ENCODE peak calls at places on chromosomes 2 and 18, in nine cellular contexts. J, Q, F, B, E, D, W, G and M are unnamed samples.
A peak's percentile ranks its signal among the peaks of the same experiment; 100 is the strongest.

GRCh38 chr2:21676676-21677075 is 552.9 kb downstream of the TDRD15 start:
- DNase-seq in J (no peak), Q (no peak), F (peak; percentile 59), B (no peak), E (no peak), D (no peak), W (no peak), G (no peak), M (no peak)

GRCh38 chr2:235005603-235006259 is 53.9 kb downstream of the SH3BP4 start:
- DNase-seq in J (peak; percentile 87), Q (peak; percentile 95), F (no peak), B (peak; percentile 88), E (peak; percentile 67), D (no peak), W (no peak), G (no peak), M (peak; percentile 56)

GRCh38 chr2:68214381-68214780 is 38.0 kb downstream of the PPP3R1 start:
- DNase-seq in J (no peak), Q (no peak), F (no peak), B (no peak), E (no peak), D (no peak), W (peak; percentile 36), G (no peak), M (no peak)

GRCh38 chr2:11534746-11535484 is 1.1 kb downstream of the GREB1 start:
- DNase-seq in J (no peak), Q (no peak), F (no peak), B (no peak), E (no peak), D (no peak), W (no peak), G (no peak), M (no peak)

GRCh38 chr18:37578886-37579513 is 13.4 kb upstream of the CELF4 start:
- DNase-seq in J (no peak), Q (peak; percentile 44), F (peak; percentile 33), B (peak; percentile 44), E (no peak), D (no peak), W (no peak), G (no peak), M (peak; percentile 2)

GRCh38 chr2:36333350-36334012 is 22.1 kb upstream of the CRIM1 start:
- DNase-seq in J (no peak), Q (peak; percentile 51), F (no peak), B (no peak), E (no peak), D (no peak), W (no peak), G (no peak), M (peak; percentile 26)

GRCh38 chr2:225031599-225031998 is 10.7 kb downstream of the DOCK10 start:
- DNase-seq in J (no peak), Q (no peak), F (no peak), B (no peak), E (no peak), D (no peak), W (no peak), G (no peak), M (no peak)

GRCh38 chr18:75209952-75210261 is 690 bp upstream of the TSHZ1 start:
- DNase-seq in J (no peak), Q (peak; percentile 32), F (no peak), B (no peak), E (no peak), D (no peak), W (no peak), G (no peak), M (no peak)

GRCh38 chr2:45814528-45814927 is 163.1 kb downstream of the PRKCE start:
- DNase-seq in J (no peak), Q (no peak), F (no peak), B (peak; percentile 26), E (no peak), D (no peak), W (no peak), G (no peak), M (no peak)

DNA sequence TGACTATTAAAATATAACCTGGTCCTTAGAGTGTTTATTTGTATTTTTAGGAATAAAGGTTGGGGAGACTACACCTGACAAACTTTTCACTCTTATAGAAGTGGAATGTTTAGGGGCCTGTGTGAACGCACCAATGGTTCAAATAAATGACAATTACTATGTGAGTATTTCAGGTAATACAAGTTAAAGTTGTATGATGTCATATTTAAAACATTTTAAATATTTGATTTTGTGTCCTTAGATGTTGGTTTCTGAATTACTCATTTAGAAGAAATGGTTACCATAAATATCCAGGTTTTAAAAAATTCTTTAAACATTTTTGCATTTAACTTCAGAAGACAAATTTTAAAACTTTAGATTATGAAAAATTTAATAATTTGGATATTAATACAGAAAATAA is 11.8 kb upstream of the ANKRD12 start:
- DNase-seq in J (no peak), Q (no peak), F (no peak), B (no peak), E (no peak), D (no peak), W (no peak), G (no peak), M (no peak)
- H3K36me3 ChIP-seq in J (peaks cover 3% of the 10 kb centered on the region), Q (peaks cover 6% of the 10 kb centered on the region), F (peaks cover 31% of the 10 kb centered on the region), B (no peaks in the 10 kb centered on the region), E (peaks cover 27% of the 10 kb centered on the region), D (peaks cover 69% of the 10 kb centered on the region), W (peaks cover 8% of the 10 kb centered on the region), G (no peaks in the 10 kb centered on the region), M (peaks cover 1% of the 10 kb centered on the region)

GRCh38 chr2:182917924-182918323 is 51.5 kb upstream of the FRZB start:
- DNase-seq in J (no peak), Q (no peak), F (no peak), B (no peak), E (no peak), D (no peak), W (no peak), G (no peak), M (no peak)

GRCh38 chr2:182918961-182919360 is 52.5 kb upstream of the FRZB start:
- DNase-seq in J (no peak), Q (no peak), F (no peak), B (no peak), E (no peak), D (no peak), W (no peak), G (no peak), M (no peak)

GRCh38 chr2:182921234-182921633 is 54.8 kb upstream of the FRZB start:
- DNase-seq in J (no peak), Q (no peak), F (no peak), B (no peak), E (no peak), D (no peak), W (no peak), G (no peak), M (no peak)

GRCh38 chr2:182920089-182920488 is 53.7 kb upstream of the FRZB start:
- DNase-seq in J (no peak), Q (no peak), F (no peak), B (no peak), E (no peak), D (no peak), W (no peak), G (no peak), M (no peak)

DNA sequence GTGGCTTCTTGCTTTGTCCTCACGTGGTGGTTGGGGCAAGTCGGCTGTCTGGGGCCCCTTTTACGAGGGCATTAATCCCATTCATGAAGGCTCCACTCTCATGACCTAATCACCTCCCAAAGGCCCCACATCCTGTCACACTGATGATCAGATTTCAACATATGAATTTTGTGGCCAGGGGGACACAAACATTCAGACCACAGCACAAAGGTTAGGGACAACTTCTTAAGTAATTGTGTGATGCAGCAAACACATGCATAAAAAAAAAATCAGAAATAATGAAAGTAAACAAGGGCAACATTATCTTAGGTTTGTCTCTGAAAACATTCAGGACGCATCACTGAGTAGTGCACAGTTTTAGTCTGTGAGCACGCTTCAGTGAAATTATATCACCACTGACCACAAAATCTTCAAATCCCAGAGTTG is 54.2 kb upstream of the FRZB start:
- DNase-seq in J (no peak), Q (no peak), F (no peak), B (no peak), E (no peak), D (no peak), W (no peak), G (no peak), M (no peak)
- H3K36me3 ChIP-seq in J (peaks cover 2% of the 10 kb centered on the region), Q (no peaks in the 10 kb centered on the region), F (peaks cover 11% of the 10 kb centered on the region), B (no peaks in the 10 kb centered on the region), E (peaks cover 10% of the 10 kb centered on the region), D (no peaks in the 10 kb centered on the region), W (no peaks in the 10 kb centered on the region), G (no peaks in the 10 kb centered on the region), M (peaks cover 1% of the 10 kb centered on the region)

DNA sequence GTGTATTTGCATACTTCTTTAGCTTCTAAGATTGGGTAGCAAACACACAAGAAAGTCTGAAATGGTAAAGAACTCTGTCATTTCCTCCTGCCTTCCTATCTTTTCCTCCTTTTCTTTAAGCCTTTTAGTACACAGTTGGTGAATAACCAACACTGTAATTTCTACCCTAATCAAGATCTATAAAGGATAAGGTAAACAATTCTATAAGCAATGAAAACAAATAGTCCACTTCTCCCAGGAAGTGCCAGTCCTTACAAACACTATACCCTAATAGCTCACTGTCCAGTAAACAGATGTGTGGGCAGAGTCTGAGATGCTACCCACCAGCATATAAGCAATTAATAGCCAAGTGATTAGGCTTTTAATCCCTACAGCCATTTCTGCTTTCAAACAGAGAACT is 81.0 kb upstream of the TFCP2L1 start:
- DNase-seq in J (no peak), Q (no peak), F (no peak), B (no peak), E (no peak), D (no peak), W (no peak), G (no peak), M (no peak)
- H3K36me3 ChIP-seq in J (peaks cover 5% of the 10 kb centered on the region), Q (peaks cover 16% of the 10 kb centered on the region), F (peaks cover 36% of the 10 kb centered on the region), B (no peaks in the 10 kb centered on the region), E (peaks cover 35% of the 10 kb centered on the region), D (peaks cover 80% of the 10 kb centered on the region), W (peaks cover 20% of the 10 kb centered on the region), G (no peaks in the 10 kb centered on the region), M (no peaks in the 10 kb centered on the region)

GRCh38 chr18:48765053-48765452 is 185.7 kb downstream of the SMAD7 start:
- DNase-seq in J (no peak), Q (no peak), F (no peak), B (no peak), E (no peak), D (peak; percentile 54), W (no peak), G (no peak), M (no peak)

GRCh38 chr18:48766025-48766424 is 184.7 kb downstream of the SMAD7 start:
- DNase-seq in J (no peak), Q (no peak), F (peak; percentile 73), B (no peak), E (no peak), D (no peak), W (no peak), G (no peak), M (no peak)

GRCh38 chr18:48763714-48764100 is 187.1 kb downstream of the SMAD7 start:
- DNase-seq in J (no peak), Q (no peak), F (no peak), B (no peak), E (no peak), D (no peak), W (no peak), G (no peak), M (no peak)

GRCh38 chr18:48762836-48763713 is 187.7 kb downstream of the SMAD7 start:
- DNase-seq in J (no peak), Q (no peak), F (no peak), B (no peak), E (no peak), D (no peak), W (no peak), G (no peak), M (no peak)

DNA sequence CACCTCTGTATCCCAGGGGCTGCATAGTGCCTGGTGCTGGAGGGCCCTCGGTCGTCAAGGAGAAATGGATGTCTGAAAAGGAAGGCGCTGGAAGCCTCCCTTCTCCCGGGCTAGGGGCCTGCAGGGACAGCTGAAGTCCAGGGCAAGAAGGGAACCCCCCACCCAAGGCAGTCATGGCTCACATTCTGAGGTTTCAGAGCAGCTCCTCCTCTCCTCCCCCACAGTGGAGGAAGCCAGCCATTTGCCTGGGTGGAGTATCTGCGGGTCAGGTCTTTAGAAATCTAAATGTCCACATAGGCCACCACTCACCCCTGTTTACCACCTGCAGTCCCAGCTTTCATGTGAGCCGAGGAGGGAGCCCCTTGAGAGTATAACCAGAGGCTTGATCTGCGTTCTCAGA is 186.3 kb downstream of the SMAD7 start:
- DNase-seq in J (no peak), Q (no peak), F (no peak), B (no peak), E (no peak), D (no peak), W (no peak), G (no peak), M (no peak)
- H3K36me3 ChIP-seq in J (peaks cover 4% of the 10 kb centered on the region), Q (no peaks in the 10 kb centered on the region), F (peaks cover 51% of the 10 kb centered on the region), B (no peaks in the 10 kb centered on the region), E (peaks cover 2% of the 10 kb centered on the region), D (peaks cover 9% of the 10 kb centered on the region), W (no peaks in the 10 kb centered on the region), G (no peaks in the 10 kb centered on the region), M (no peaks in the 10 kb centered on the region)